ENCODE peak calls at places on chromosomes 13 and 19, in nine cellular contexts. D, P, M, F, A, C, O, G and I are unnamed samples.

GRCh38 chr19:3969435-3970312 is 1.2 kb downstream of the DAPK3 start:
- DNase-seq in D (no peak), P (no peak), M (peak), F (no peak), A (no peak), C (no peak), O (no peak), G (no peak), I (no peak)

GRCh38 chr19:50836543-50837195 is 3.3 kb upstream of the KLK15 start:
- DNase-seq in D (no peak), P (no peak), M (no peak), F (no peak), A (no peak), C (no peak), O (no peak), G (no peak), I (no peak)

GRCh38 chr13:63396746-63397145 is 1981.1 kb upstream of the PCDH20 start:
- DNase-seq in D (no peak), P (no peak), M (no peak), F (no peak), A (no peak), C (no peak), O (no peak), G (no peak), I (no peak)

GRCh38 chr19:22137791-22138190 is 59.0 kb downstream of the ZNF676 start:
- DNase-seq in D (no peak), P (no peak), M (no peak), F (no peak), A (no peak), C (no peak), O (no peak), G (no peak), I (no peak)

GRCh38 chr13:110820311-110820710 is 94.6 kb downstream of the ANKRD10 start:
- DNase-seq in D (no peak), P (no peak), M (no peak), F (no peak), A (no peak), C (peak), O (no peak), G (no peak), I (peak)

GRCh38 chr19:58330458-58330857 is 3.7 kb downstream of the ZSCAN22 start:
- DNase-seq in D (no peak), P (no peak), M (peak), F (no peak), A (no peak), C (no peak), O (no peak), G (no peak), I (no peak)

GRCh38 chr13:93244141-93244917 is 17.7 kb downstream of the GPC6 start:
- DNase-seq in D (no peak), P (no peak), M (peak), F (no peak), A (no peak), C (no peak), O (no peak), G (no peak), I (no peak)

GRCh38 chr13:96816261-96816660 is 178.0 kb downstream of the OXGR1 start:
- DNase-seq in D (no peak), P (no peak), M (peak), F (no peak), A (no peak), C (no peak), O (no peak), G (no peak), I (no peak)

GRCh38 chr13:63435668-63436275 is 2020.1 kb upstream of the PCDH20 start:
- DNase-seq in D (no peak), P (no peak), M (peak), F (no peak), A (peak), C (no peak), O (no peak), G (no peak), I (no peak)

GRCh38 chr19:11136400-11137101 is 19.0 kb downstream of the SPC24 start:
- DNase-seq in D (no peak), P (no peak), M (no peak), F (no peak), A (no peak), C (no peak), O (no peak), G (no peak), I (no peak)

GRCh38 chr19:48210005-48210404 is 39.5 kb downstream of the ZSWIM9 start:
- DNase-seq in D (no peak), P (no peak), M (no peak), F (no peak), A (no peak), C (no peak), O (no peak), G (no peak), I (no peak)

GRCh38 chr13:98291658-98292057 is 114.6 kb upstream of the RNF113B start:
- DNase-seq in D (no peak), P (no peak), M (no peak), F (no peak), A (no peak), C (no peak), O (no peak), G (no peak), I (no peak)

GRCh38 chr19:8208119-8208709 is 956 bp upstream of the CERS4 start:
- DNase-seq in D (no peak), P (no peak), M (no peak), F (no peak), A (no peak), C (no peak), O (no peak), G (no peak), I (no peak)

GRCh38 chr13:99371956-99372355 is 64.8 kb upstream of the GPR183 start:
- DNase-seq in D (peak), P (no peak), M (no peak), F (no peak), A (no peak), C (no peak), O (no peak), G (no peak), I (no peak)

GRCh38 chr19:49987159-49987698 is 26.3 kb upstream of the SIGLEC11 start:
- DNase-seq in D (peak), P (peak), M (peak), F (no peak), A (peak), C (no peak), O (no peak), G (peak), I (no peak)

GRCh38 chr19:6103217-6103644 is 7.1 kb downstream of the RFX2 start:
- DNase-seq in D (no peak), P (no peak), M (peak), F (peak), A (peak), C (no peak), O (no peak), G (peak), I (no peak)

GRCh38 chr19:39052243-39052746 is 19.9 kb upstream of the FBXO27 start:
- DNase-seq in D (peak), P (peak), M (peak), F (no peak), A (peak), C (peak), O (no peak), G (peak), I (peak)

GRCh38 chr19:49858591-49858985 is 7.6 kb downstream of the PTOV1 start:
- DNase-seq in D (no peak), P (no peak), M (no peak), F (no peak), A (peak), C (no peak), O (no peak), G (no peak), I (no peak)

GRCh38 chr19:16326401-16327130 is 1.9 kb downstream of the KLF2 start:
- DNase-seq in D (peak), P (no peak), M (no peak), F (no peak), A (no peak), C (no peak), O (no peak), G (no peak), I (no peak)

GRCh38 chr13:97659602-97660001 is 225.6 kb downstream of the RAP2A start:
- DNase-seq in D (no peak), P (no peak), M (no peak), F (no peak), A (no peak), C (no peak), O (no peak), G (no peak), I (no peak)

GRCh38 chr13:70088926-70089325 is 18.7 kb upstream of the ATXN8OS start:
- DNase-seq in D (no peak), P (no peak), M (no peak), F (no peak), A (no peak), C (no peak), O (no peak), G (no peak), I (no peak)

GRCh38 chr19:18073197-18073596 is 13.5 kb downstream of the IL12RB1 start:
- DNase-seq in D (no peak), P (no peak), M (no peak), F (no peak), A (no peak), C (no peak), O (no peak), G (no peak), I (no peak)

GRCh38 chr19:55257461-55258411 is 1.1 kb downstream of the PPP6R1 start:
- DNase-seq in D (peak), P (no peak), M (peak), F (no peak), A (no peak), C (no peak), O (no peak), G (no peak), I (peak)

GRCh38 chr13:82480415-82480814 is 1401.9 kb downstream of the SLITRK1 start:
- DNase-seq in D (no peak), P (no peak), M (no peak), F (no peak), A (no peak), C (no peak), O (no peak), G (no peak), I (no peak)

GRCh38 chr13:35979378-35979911 is 151.7 kb downstream of the DCLK1 start:
- DNase-seq in D (no peak), P (no peak), M (peak), F (peak), A (peak), C (no peak), O (no peak), G (peak), I (no peak)

GRCh38 chr19:676343-677105 is at the start of gene FSTL3:
- DNase-seq in D (no peak), P (no peak), M (peak), F (no peak), A (no peak), C (no peak), O (no peak), G (no peak), I (no peak)

GRCh38 chr19:38891791-38892190 is 7.6 kb downstream of the SIRT2 start:
- DNase-seq in D (no peak), P (no peak), M (no peak), F (no peak), A (no peak), C (no peak), O (no peak), G (no peak), I (no peak)

GRCh38 chr19:10068205-10068604 is 17.9 kb upstream of the SHFL start:
- DNase-seq in D (no peak), P (no peak), M (no peak), F (no peak), A (no peak), C (no peak), O (no peak), G (no peak), I (no peak)

GRCh38 chr19:47417746-47418594 is 1.4 kb downstream of the MEIS3 start:
- DNase-seq in D (no peak), P (no peak), M (no peak), F (no peak), A (no peak), C (no peak), O (no peak), G (no peak), I (no peak)

GRCh38 chr13:46113596-46113995 is 8.8 kb upstream of the CPB2 start:
- DNase-seq in D (no peak), P (no peak), M (peak), F (no peak), A (no peak), C (no peak), O (no peak), G (no peak), I (no peak)

GRCh38 chr19:51702754-51703654 is 9.9 kb downstream of the SPACA6 start:
- DNase-seq in D (no peak), P (no peak), M (no peak), F (no peak), A (peak), C (no peak), O (no peak), G (peak), I (no peak)

GRCh38 chr19:37957176-37957575 is 50.2 kb downstream of the SIPA1L3 start:
- DNase-seq in D (no peak), P (no peak), M (no peak), F (no peak), A (no peak), C (no peak), O (no peak), G (no peak), I (no peak)

GRCh38 chr19:15297416-15298224 is 34.7 kb downstream of the BRD4 start:
- DNase-seq in D (peak), P (no peak), M (peak), F (no peak), A (no peak), C (peak), O (no peak), G (no peak), I (peak)

GRCh38 chr19:1232652-1233360 is 5.0 kb downstream of the CBARP start:
- DNase-seq in D (no peak), P (no peak), M (peak), F (no peak), A (peak), C (no peak), O (no peak), G (no peak), I (no peak)

GRCh38 chr13:98697833-98698232 is 54.6 kb downstream of the SLC15A1 start:
- DNase-seq in D (no peak), P (no peak), M (no peak), F (no peak), A (no peak), C (no peak), O (no peak), G (no peak), I (peak)